ENCODE peak calls at places on chromosomes 6 and 20, in six cellular contexts. One of them, this sample, is unnamed.
A peak's percentile ranks its signal among the peaks of the same experiment; 100 is the strongest.

GRCh38 chr6:143396497-143397228 is 53.8 kb downstream of the ADAT2 start:
- DNase-seq in adrenal gland: no peak
- DNase-seq in body of pancreas: no peak
- DNase-seq in uterus: no peak
- DNase-seq in suprapubic skin: no peak
- DNase-seq in sigmoid colon: no peak
- DNase-seq in this sample: no peak

GRCh38 chr6:136656121-136656520 is 105.9 kb upstream of the MAP7 start:
- DNase-seq in adrenal gland: no peak
- DNase-seq in body of pancreas: no peak
- DNase-seq in uterus: no peak
- DNase-seq in suprapubic skin: no peak
- DNase-seq in sigmoid colon: no peak
- DNase-seq in this sample: no peak

GRCh38 chr20:64011366-64011779 is 24.6 kb upstream of the C20orf204 start:
- DNase-seq in adrenal gland: no peak
- DNase-seq in body of pancreas: no peak
- DNase-seq in uterus: no peak
- DNase-seq in suprapubic skin: no peak
- DNase-seq in sigmoid colon: no peak
- DNase-seq in this sample: no peak

GRCh38 chr6:36678488-36679042 is at the start of gene CDKN1A:
- DNase-seq in adrenal gland: peak; percentile 94
- DNase-seq in body of pancreas: peak; percentile 96
- DNase-seq in uterus: peak; percentile 92
- DNase-seq in suprapubic skin: peak; percentile 93
- DNase-seq in sigmoid colon: peak; percentile 97
- DNase-seq in this sample: peak; percentile 95

GRCh38 chr6:148891027-148891783 is 144.4 kb downstream of the UST start:
- DNase-seq in adrenal gland: no peak
- DNase-seq in body of pancreas: peak; percentile 28
- DNase-seq in uterus: no peak
- DNase-seq in suprapubic skin: no peak
- DNase-seq in sigmoid colon: no peak
- DNase-seq in this sample: no peak

GRCh38 chr6:16647422-16647821 is 113.8 kb downstream of the ATXN1 start:
- DNase-seq in adrenal gland: no peak
- DNase-seq in body of pancreas: no peak
- DNase-seq in uterus: no peak
- DNase-seq in suprapubic skin: no peak
- DNase-seq in sigmoid colon: no peak
- DNase-seq in this sample: no peak

GRCh38 chr20:51345601-51346101 is 196.9 kb downstream of the NFATC2 start:
- DNase-seq in adrenal gland: peak; percentile 39
- DNase-seq in body of pancreas: peak; percentile 12
- DNase-seq in uterus: no peak
- DNase-seq in suprapubic skin: no peak
- DNase-seq in sigmoid colon: peak; percentile 58
- DNase-seq in this sample: peak; percentile 56

GRCh38 chr6:12577124-12577845 is 139.3 kb upstream of the PHACTR1 start:
- DNase-seq in adrenal gland: no peak
- DNase-seq in body of pancreas: no peak
- DNase-seq in uterus: no peak
- DNase-seq in suprapubic skin: no peak
- DNase-seq in sigmoid colon: no peak
- DNase-seq in this sample: no peak

GRCh38 chr6:36576573-36576972 is 17.6 kb upstream of the SRSF3 start:
- DNase-seq in adrenal gland: no peak
- DNase-seq in body of pancreas: no peak
- DNase-seq in uterus: no peak
- DNase-seq in suprapubic skin: no peak
- DNase-seq in sigmoid colon: peak; percentile 38
- DNase-seq in this sample: no peak

GRCh38 chr6:64520050-64520449 is 884.4 kb downstream of the PHF3 start:
- DNase-seq in adrenal gland: no peak
- DNase-seq in body of pancreas: no peak
- DNase-seq in uterus: no peak
- DNase-seq in suprapubic skin: no peak
- DNase-seq in sigmoid colon: no peak
- DNase-seq in this sample: no peak

GRCh38 chr6:7914991-7915789 is 4.6 kb upstream of the TXNDC5 start:
- DNase-seq in adrenal gland: peak; percentile 44
- DNase-seq in body of pancreas: peak; percentile 30
- DNase-seq in uterus: peak; percentile 69
- DNase-seq in suprapubic skin: peak; percentile 90
- DNase-seq in sigmoid colon: peak; percentile 76
- DNase-seq in this sample: no peak

GRCh38 chr6:28953039-28953872 is 29.5 kb upstream of the TRIM27 start:
- DNase-seq in adrenal gland: peak; percentile 47
- DNase-seq in body of pancreas: peak; percentile 50
- DNase-seq in uterus: peak; percentile 24
- DNase-seq in suprapubic skin: no peak
- DNase-seq in sigmoid colon: no peak
- DNase-seq in this sample: no peak

GRCh38 chr20:44650777-44651493 is 564 bp downstream of the ADA start:
- DNase-seq in adrenal gland: no peak
- DNase-seq in body of pancreas: peak; percentile 17
- DNase-seq in uterus: no peak
- DNase-seq in suprapubic skin: no peak
- DNase-seq in sigmoid colon: no peak
- DNase-seq in this sample: no peak

GRCh38 chr6:88238065-88238464 is 71.9 kb upstream of the CNR1 start:
- DNase-seq in adrenal gland: no peak
- DNase-seq in body of pancreas: peak; percentile 7
- DNase-seq in uterus: no peak
- DNase-seq in suprapubic skin: no peak
- DNase-seq in sigmoid colon: no peak
- DNase-seq in this sample: peak; percentile 37

GRCh38 chr6:157106487-157106886 is 216.8 kb downstream of the TMEM242 start:
- DNase-seq in adrenal gland: no peak
- DNase-seq in body of pancreas: no peak
- DNase-seq in uterus: no peak
- DNase-seq in suprapubic skin: no peak
- DNase-seq in sigmoid colon: no peak
- DNase-seq in this sample: no peak

GRCh38 chr20:46269372-46269771 is 38.9 kb downstream of the CDH22 start:
- DNase-seq in adrenal gland: no peak
- DNase-seq in body of pancreas: no peak
- DNase-seq in uterus: no peak
- DNase-seq in suprapubic skin: no peak
- DNase-seq in sigmoid colon: no peak
- DNase-seq in this sample: no peak

GRCh38 chr6:165931675-165932074 is 236.0 kb downstream of the TBXT start:
- DNase-seq in adrenal gland: no peak
- DNase-seq in body of pancreas: no peak
- DNase-seq in uterus: no peak
- DNase-seq in suprapubic skin: no peak
- DNase-seq in sigmoid colon: no peak
- DNase-seq in this sample: no peak

GRCh38 chr6:15247214-15247749 is 1.4 kb downstream of the JARID2 start:
- DNase-seq in adrenal gland: no peak
- DNase-seq in body of pancreas: no peak
- DNase-seq in uterus: no peak
- DNase-seq in suprapubic skin: no peak
- DNase-seq in sigmoid colon: no peak
- DNase-seq in this sample: no peak

GRCh38 chr6:1396952-1397868 is 7.8 kb downstream of the FOXF2 start:
- DNase-seq in adrenal gland: peak; percentile 70
- DNase-seq in body of pancreas: peak; percentile 65
- DNase-seq in uterus: peak; percentile 26
- DNase-seq in suprapubic skin: no peak
- DNase-seq in sigmoid colon: peak; percentile 89
- DNase-seq in this sample: peak; percentile 87

GRCh38 chr6:13328076-13328874 is at the start of gene TBC1D7:
- DNase-seq in adrenal gland: peak; percentile 93
- DNase-seq in body of pancreas: peak; percentile 95
- DNase-seq in uterus: peak; percentile 91
- DNase-seq in suprapubic skin: peak; percentile 96
- DNase-seq in sigmoid colon: peak; percentile 97
- DNase-seq in this sample: peak; percentile 93

GRCh38 chr6:130167655-130168054 is 55.1 kb downstream of the SAMD3 start:
- DNase-seq in adrenal gland: no peak
- DNase-seq in body of pancreas: no peak
- DNase-seq in uterus: no peak
- DNase-seq in suprapubic skin: no peak
- DNase-seq in sigmoid colon: no peak
- DNase-seq in this sample: no peak

GRCh38 chr6:105688573-105688972 is 285.7 kb upstream of the PREP start:
- DNase-seq in adrenal gland: no peak
- DNase-seq in body of pancreas: no peak
- DNase-seq in uterus: no peak
- DNase-seq in suprapubic skin: no peak
- DNase-seq in sigmoid colon: no peak
- DNase-seq in this sample: no peak

GRCh38 chr20:61819921-61820825 is 245.5 kb downstream of the TAF4 start:
- DNase-seq in adrenal gland: no peak
- DNase-seq in body of pancreas: no peak
- DNase-seq in uterus: no peak
- DNase-seq in suprapubic skin: no peak
- DNase-seq in sigmoid colon: no peak
- DNase-seq in this sample: no peak

GRCh38 chr20:24698706-24699206 is 229.3 kb downstream of the SYNDIG1 start:
- DNase-seq in adrenal gland: no peak
- DNase-seq in body of pancreas: no peak
- DNase-seq in uterus: no peak
- DNase-seq in suprapubic skin: no peak
- DNase-seq in sigmoid colon: no peak
- DNase-seq in this sample: no peak

GRCh38 chr6:48041894-48042293 is 69.1 kb downstream of the PTCHD4 start:
- DNase-seq in adrenal gland: no peak
- DNase-seq in body of pancreas: no peak
- DNase-seq in uterus: no peak
- DNase-seq in suprapubic skin: no peak
- DNase-seq in sigmoid colon: no peak
- DNase-seq in this sample: no peak

DNA sequence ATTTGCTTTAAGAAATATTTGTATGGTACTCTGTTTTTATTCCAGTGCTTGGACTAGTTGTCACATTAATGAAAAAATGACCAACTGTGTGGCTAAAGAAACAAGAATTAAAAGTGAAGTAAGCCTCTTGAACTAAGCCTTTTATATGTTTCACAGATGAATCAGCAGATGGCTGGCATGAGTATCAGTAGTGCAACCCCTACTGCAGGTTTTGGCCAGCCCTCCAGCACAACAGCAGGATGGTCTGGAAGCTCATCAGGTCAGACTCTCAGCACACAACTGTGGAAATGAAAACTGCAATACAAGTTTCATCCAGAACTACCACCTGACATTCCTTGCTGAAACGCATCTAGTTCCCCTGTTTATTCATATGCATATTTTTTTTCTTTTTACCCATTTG is 96.8 kb downstream of the B3GAT2 start:
- DNase-seq in adrenal gland: no peak
- DNase-seq in body of pancreas: no peak
- DNase-seq in uterus: no peak
- DNase-seq in suprapubic skin: no peak
- DNase-seq in sigmoid colon: no peak
- DNase-seq in this sample: no peak
- TF ChIP-seq POLR2A in adrenal gland: no peak
- TF ChIP-seq POLR2A in body of pancreas: no peak
- TF ChIP-seq POLR2A in uterus: no peak
- TF ChIP-seq POLR2A in suprapubic skin: no peak
- TF ChIP-seq POLR2A in sigmoid colon: no peak
- TF ChIP-seq POLR2A in this sample: no peak

GRCh38 chr20:41182296-41183212 is 45.2 kb downstream of the PLCG1 start:
- DNase-seq in adrenal gland: peak; percentile 19
- DNase-seq in body of pancreas: no peak
- DNase-seq in uterus: no peak
- DNase-seq in suprapubic skin: no peak
- DNase-seq in sigmoid colon: no peak
- DNase-seq in this sample: peak; percentile 9

GRCh38 chr20:41181567-41181966 is 44.2 kb downstream of the PLCG1 start:
- DNase-seq in adrenal gland: peak; percentile 21
- DNase-seq in body of pancreas: no peak
- DNase-seq in uterus: no peak
- DNase-seq in suprapubic skin: no peak
- DNase-seq in sigmoid colon: no peak
- DNase-seq in this sample: peak; percentile 10

GRCh38 chr20:41179961-41180360 is 42.6 kb downstream of the PLCG1 start:
- DNase-seq in adrenal gland: peak; percentile 17
- DNase-seq in body of pancreas: no peak
- DNase-seq in uterus: no peak
- DNase-seq in suprapubic skin: no peak
- DNase-seq in sigmoid colon: no peak
- DNase-seq in this sample: peak; percentile 7

GRCh38 chr20:41178904-41179432 is 41.6 kb downstream of the PLCG1 start:
- DNase-seq in adrenal gland: peak; percentile 28
- DNase-seq in body of pancreas: no peak
- DNase-seq in uterus: peak; percentile 30
- DNase-seq in suprapubic skin: no peak
- DNase-seq in sigmoid colon: no peak
- DNase-seq in this sample: peak; percentile 51

GRCh38 chr20:41180599-41181333 is 43.4 kb downstream of the PLCG1 start:
- DNase-seq in adrenal gland: peak; percentile 13
- DNase-seq in body of pancreas: no peak
- DNase-seq in uterus: no peak
- DNase-seq in suprapubic skin: no peak
- DNase-seq in sigmoid colon: no peak
- DNase-seq in this sample: peak; percentile 8
- TF ChIP-seq POLR2A in adrenal gland: no peak
- TF ChIP-seq POLR2A in body of pancreas: no peak
- TF ChIP-seq POLR2A in uterus: no peak
- TF ChIP-seq POLR2A in suprapubic skin: no peak
- TF ChIP-seq POLR2A in sigmoid colon: no peak
- TF ChIP-seq POLR2A in this sample: no peak

DNA sequence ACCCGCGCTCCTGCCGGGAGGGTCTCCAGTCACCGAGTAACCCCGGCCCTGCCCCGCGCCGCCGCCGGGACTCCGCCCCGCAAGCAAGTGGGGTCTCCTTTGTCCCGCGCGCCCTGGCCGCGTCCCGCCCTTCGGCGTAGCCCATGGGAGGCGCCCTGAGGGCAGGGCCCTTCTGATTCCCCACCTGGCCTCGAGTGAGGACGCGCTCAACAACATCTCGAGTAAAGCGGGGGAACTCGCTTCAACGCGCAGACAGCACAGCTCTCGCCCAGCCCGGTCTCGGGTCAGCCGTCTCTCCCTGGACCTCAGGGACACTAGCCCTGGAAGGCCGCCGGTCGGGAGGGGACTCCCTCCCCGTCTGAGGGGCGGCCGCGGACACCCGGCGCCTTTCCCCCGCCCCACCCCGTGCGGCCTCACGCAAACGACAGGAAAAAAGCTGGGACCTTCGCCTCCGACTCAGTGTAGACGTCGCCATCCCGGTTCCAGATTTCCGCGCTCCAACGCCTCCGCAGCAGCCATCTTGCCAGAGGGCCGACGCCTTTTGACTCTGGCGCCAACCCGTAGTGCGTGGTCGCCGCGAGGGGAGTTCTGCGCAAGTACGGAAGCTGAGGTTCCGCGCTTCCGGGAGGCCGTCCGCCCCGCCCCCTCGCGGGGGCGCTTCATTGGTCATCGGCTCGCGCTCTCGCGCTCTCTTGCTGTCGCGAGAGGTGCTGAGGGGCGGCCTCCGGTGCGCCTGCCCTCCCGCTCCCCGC is 418 bp upstream of the GID8 start:
- DNase-seq in adrenal gland: peak; percentile 97
- DNase-seq in body of pancreas: peak; percentile 98
- DNase-seq in uterus: peak; percentile 96
- DNase-seq in suprapubic skin: peak; percentile 97
- DNase-seq in sigmoid colon: peak; percentile 98
- DNase-seq in this sample: peak; percentile 97
- TF ChIP-seq POLR2A in adrenal gland: peak; percentile 32
- TF ChIP-seq POLR2A in body of pancreas: peak; percentile 57
- TF ChIP-seq POLR2A in uterus: peak; percentile 49
- TF ChIP-seq POLR2A in suprapubic skin: peak; percentile 47
- TF ChIP-seq POLR2A in sigmoid colon: peak; percentile 78
- TF ChIP-seq POLR2A in this sample: no peak

GRCh38 chr6:72260489-72260888 is 361.4 kb upstream of the KCNQ5 start:
- DNase-seq in adrenal gland: no peak
- DNase-seq in body of pancreas: no peak
- DNase-seq in uterus: no peak
- DNase-seq in suprapubic skin: no peak
- DNase-seq in sigmoid colon: no peak
- DNase-seq in this sample: no peak
- TF ChIP-seq POLR2A in adrenal gland: no peak
- TF ChIP-seq POLR2A in body of pancreas: no peak
- TF ChIP-seq POLR2A in uterus: no peak
- TF ChIP-seq POLR2A in suprapubic skin: no peak
- TF ChIP-seq POLR2A in sigmoid colon: no peak
- TF ChIP-seq POLR2A in this sample: no peak

This sample was measured in testis.